ENCODE peak calls at places on chromosomes 2 and 18, in five cellular contexts. One of them, this sample, is unnamed.

GRCh38 chr18:62346327-62347090 is 21.4 kb downstream of the TNFRSF11A start:
- DNase-seq in activated gamma-delta T cell: no peak
- DNase-seq in activated T-cell treated with anti-CD3 and anti-CD28 coated beads for 24 hours: no peak
- DNase-seq in amniotic stem cell: no peak
- DNase-seq in fibroblast of mammary gland: no peak
- DNase-seq in this sample: no peak

GRCh38 chr2:45669109-45669508 is 17.6 kb downstream of the PRKCE start:
- DNase-seq in amniotic stem cell: no peak
- DNase-seq in activated T-cell treated with anti-CD3 and anti-CD28 coated beads for 24 hours: no peak
- DNase-seq in fibroblast of mammary gland: peak
- DNase-seq in activated gamma-delta T cell: no peak
- DNase-seq in this sample: no peak

GRCh38 chr2:188076149-188077056 is 215.3 kb upstream of the GULP1 start:
- DNase-seq in activated gamma-delta T cell: no peak
- DNase-seq in activated T-cell treated with anti-CD3 and anti-CD28 coated beads for 24 hours: no peak
- DNase-seq in amniotic stem cell: no peak
- DNase-seq in fibroblast of mammary gland: no peak
- DNase-seq in this sample: no peak

GRCh38 chr2:101630224-101630949 is 67.1 kb upstream of the MAP4K4 start:
- DNase-seq in activated T-cell treated with anti-CD3 and anti-CD28 coated beads for 24 hours: no peak
- DNase-seq in fibroblast of mammary gland: no peak
- DNase-seq in activated gamma-delta T cell: no peak
- DNase-seq in amniotic stem cell: no peak
- DNase-seq in this sample: no peak

GRCh38 chr2:215189393-215189792 is 51.0 kb upstream of the ABCA12 start:
- DNase-seq in activated T-cell treated with anti-CD3 and anti-CD28 coated beads for 24 hours: no peak
- DNase-seq in activated gamma-delta T cell: no peak
- DNase-seq in amniotic stem cell: no peak
- DNase-seq in fibroblast of mammary gland: no peak
- DNase-seq in this sample: no peak

GRCh38 chr2:37692731-37693130 is 21.3 kb upstream of the CDC42EP3 start:
- DNase-seq in activated gamma-delta T cell: no peak
- DNase-seq in fibroblast of mammary gland: no peak
- DNase-seq in activated T-cell treated with anti-CD3 and anti-CD28 coated beads for 24 hours: no peak
- DNase-seq in amniotic stem cell: no peak
- DNase-seq in this sample: no peak

GRCh38 chr2:159773426-159773825 is 24.6 kb downstream of the CD302 start:
- DNase-seq in activated gamma-delta T cell: no peak
- DNase-seq in fibroblast of mammary gland: peak
- DNase-seq in activated T-cell treated with anti-CD3 and anti-CD28 coated beads for 24 hours: no peak
- DNase-seq in amniotic stem cell: no peak
- DNase-seq in this sample: no peak

GRCh38 chr2:149661844-149662243 is 74.3 kb upstream of the MMADHC start:
- DNase-seq in activated gamma-delta T cell: no peak
- DNase-seq in activated T-cell treated with anti-CD3 and anti-CD28 coated beads for 24 hours: no peak
- DNase-seq in amniotic stem cell: peak
- DNase-seq in fibroblast of mammary gland: peak
- DNase-seq in this sample: peak

GRCh38 chr2:61210332-61210981 is 48.5 kb downstream of the C2orf74 start:
- DNase-seq in activated gamma-delta T cell: no peak
- DNase-seq in fibroblast of mammary gland: peak
- DNase-seq in activated T-cell treated with anti-CD3 and anti-CD28 coated beads for 24 hours: no peak
- DNase-seq in amniotic stem cell: peak
- DNase-seq in this sample: peak

GRCh38 chr18:685438-685837 is 27.0 kb downstream of the ENOSF1 start:
- DNase-seq in fibroblast of mammary gland: no peak
- DNase-seq in activated gamma-delta T cell: no peak
- DNase-seq in activated T-cell treated with anti-CD3 and anti-CD28 coated beads for 24 hours: no peak
- DNase-seq in amniotic stem cell: no peak
- DNase-seq in this sample: no peak

GRCh38 chr2:145931836-145932352 is 1412.0 kb upstream of the ZEB2 start:
- DNase-seq in activated T-cell treated with anti-CD3 and anti-CD28 coated beads for 24 hours: no peak
- DNase-seq in activated gamma-delta T cell: no peak
- DNase-seq in fibroblast of mammary gland: no peak
- DNase-seq in amniotic stem cell: no peak
- DNase-seq in this sample: no peak

GRCh38 chr2:7930800-7931635 is 750.8 kb upstream of the ID2 start:
- DNase-seq in activated gamma-delta T cell: no peak
- DNase-seq in fibroblast of mammary gland: peak
- DNase-seq in amniotic stem cell: no peak
- DNase-seq in activated T-cell treated with anti-CD3 and anti-CD28 coated beads for 24 hours: no peak
- DNase-seq in this sample: no peak

GRCh38 chr18:77124452-77124922 is 8.1 kb downstream of the MBP start:
- DNase-seq in fibroblast of mammary gland: no peak
- DNase-seq in amniotic stem cell: no peak
- DNase-seq in activated T-cell treated with anti-CD3 and anti-CD28 coated beads for 24 hours: no peak
- DNase-seq in activated gamma-delta T cell: peak
- DNase-seq in this sample: no peak

GRCh38 chr2:216842634-216843033 is 17.2 kb downstream of the TNP1 start:
- DNase-seq in fibroblast of mammary gland: peak
- DNase-seq in amniotic stem cell: no peak
- DNase-seq in activated T-cell treated with anti-CD3 and anti-CD28 coated beads for 24 hours: no peak
- DNase-seq in activated gamma-delta T cell: no peak
- DNase-seq in this sample: no peak

GRCh38 chr2:5696351-5696740 is 4.2 kb downstream of the SOX11 start:
- DNase-seq in amniotic stem cell: no peak
- DNase-seq in activated gamma-delta T cell: no peak
- DNase-seq in fibroblast of mammary gland: no peak
- DNase-seq in activated T-cell treated with anti-CD3 and anti-CD28 coated beads for 24 hours: no peak
- DNase-seq in this sample: no peak

GRCh38 chr2:144279165-144279564 is 240.8 kb downstream of the ZEB2 start:
- DNase-seq in fibroblast of mammary gland: no peak
- DNase-seq in activated gamma-delta T cell: no peak
- DNase-seq in activated T-cell treated with anti-CD3 and anti-CD28 coated beads for 24 hours: no peak
- DNase-seq in amniotic stem cell: no peak
- DNase-seq in this sample: no peak

GRCh38 chr2:218983263-218983970 is 1.6 kb downstream of the FEV start:
- DNase-seq in activated T-cell treated with anti-CD3 and anti-CD28 coated beads for 24 hours: no peak
- DNase-seq in fibroblast of mammary gland: no peak
- DNase-seq in amniotic stem cell: no peak
- DNase-seq in activated gamma-delta T cell: no peak
- DNase-seq in this sample: no peak

GRCh38 chr2:219509780-219510511 is 4.3 kb upstream of the ASIC4 start:
- DNase-seq in amniotic stem cell: no peak
- DNase-seq in fibroblast of mammary gland: peak
- DNase-seq in activated gamma-delta T cell: no peak
- DNase-seq in activated T-cell treated with anti-CD3 and anti-CD28 coated beads for 24 hours: peak
- DNase-seq in this sample: no peak

GRCh38 chr2:120148229-120148628 is 75.0 kb downstream of the TMEM185B start:
- DNase-seq in activated T-cell treated with anti-CD3 and anti-CD28 coated beads for 24 hours: no peak
- DNase-seq in fibroblast of mammary gland: no peak
- DNase-seq in amniotic stem cell: no peak
- DNase-seq in activated gamma-delta T cell: no peak
- DNase-seq in this sample: no peak

GRCh38 chr2:230694241-230694640 is 18.4 kb upstream of the CAB39 start:
- DNase-seq in activated T-cell treated with anti-CD3 and anti-CD28 coated beads for 24 hours: no peak
- DNase-seq in activated gamma-delta T cell: no peak
- DNase-seq in amniotic stem cell: no peak
- DNase-seq in fibroblast of mammary gland: no peak
- DNase-seq in this sample: no peak

GRCh38 chr18:5868218-5868904 is 27.0 kb downstream of the TMEM200C start:
- DNase-seq in activated T-cell treated with anti-CD3 and anti-CD28 coated beads for 24 hours: no peak
- DNase-seq in amniotic stem cell: peak
- DNase-seq in fibroblast of mammary gland: peak
- DNase-seq in activated gamma-delta T cell: no peak
- DNase-seq in this sample: peak

GRCh38 chr2:66691199-66691975 is 256.5 kb downstream of the MEIS1 start:
- DNase-seq in activated T-cell treated with anti-CD3 and anti-CD28 coated beads for 24 hours: no peak
- DNase-seq in fibroblast of mammary gland: peak
- DNase-seq in activated gamma-delta T cell: no peak
- DNase-seq in amniotic stem cell: no peak
- DNase-seq in this sample: no peak

GRCh38 chr2:128301501-128301966 is 17.1 kb downstream of the HS6ST1 start:
- DNase-seq in activated gamma-delta T cell: no peak
- DNase-seq in fibroblast of mammary gland: peak
- DNase-seq in amniotic stem cell: peak
- DNase-seq in activated T-cell treated with anti-CD3 and anti-CD28 coated beads for 24 hours: no peak
- DNase-seq in this sample: peak

GRCh38 chr18:30945769-30946168 is 96.8 kb downstream of the DSC3 start:
- DNase-seq in fibroblast of mammary gland: no peak
- DNase-seq in activated T-cell treated with anti-CD3 and anti-CD28 coated beads for 24 hours: no peak
- DNase-seq in amniotic stem cell: no peak
- DNase-seq in activated gamma-delta T cell: no peak
- DNase-seq in this sample: no peak

GRCh38 chr18:76935722-76936337 is 113.5 kb downstream of the ZNF236 start:
- DNase-seq in amniotic stem cell: no peak
- DNase-seq in fibroblast of mammary gland: no peak
- DNase-seq in activated T-cell treated with anti-CD3 and anti-CD28 coated beads for 24 hours: no peak
- DNase-seq in activated gamma-delta T cell: no peak
- DNase-seq in this sample: no peak

GRCh38 chr18:74789078-74789477 is 191.4 kb downstream of the ZNF407 start:
- DNase-seq in activated T-cell treated with anti-CD3 and anti-CD28 coated beads for 24 hours: no peak
- DNase-seq in fibroblast of mammary gland: no peak
- DNase-seq in amniotic stem cell: no peak
- DNase-seq in activated gamma-delta T cell: no peak
- DNase-seq in this sample: no peak

GRCh38 chr2:105804266-105804665 is 59.6 kb downstream of the NCK2 start:
- DNase-seq in activated T-cell treated with anti-CD3 and anti-CD28 coated beads for 24 hours: no peak
- DNase-seq in activated gamma-delta T cell: no peak
- DNase-seq in amniotic stem cell: no peak
- DNase-seq in fibroblast of mammary gland: no peak
- DNase-seq in this sample: no peak

GRCh38 chr2:219557320-219557719 is 13.5 kb downstream of the TMEM198 start:
- DNase-seq in activated T-cell treated with anti-CD3 and anti-CD28 coated beads for 24 hours: no peak
- DNase-seq in fibroblast of mammary gland: no peak
- DNase-seq in amniotic stem cell: no peak
- DNase-seq in activated gamma-delta T cell: no peak
- DNase-seq in this sample: no peak

GRCh38 chr18:24112874-24113615 is 25.8 kb upstream of the CABYR start:
- DNase-seq in amniotic stem cell: no peak
- DNase-seq in fibroblast of mammary gland: peak
- DNase-seq in activated T-cell treated with anti-CD3 and anti-CD28 coated beads for 24 hours: no peak
- DNase-seq in activated gamma-delta T cell: no peak
- DNase-seq in this sample: peak

GRCh38 chr2:226691265-226691664 is 108.4 kb downstream of the IRS1 start:
- DNase-seq in fibroblast of mammary gland: no peak
- DNase-seq in activated T-cell treated with anti-CD3 and anti-CD28 coated beads for 24 hours: no peak
- DNase-seq in activated gamma-delta T cell: no peak
- DNase-seq in amniotic stem cell: no peak
- DNase-seq in this sample: no peak

GRCh38 chr2:152716805-152717241 is 438 bp downstream of the PRPF40A start:
- DNase-seq in activated T-cell treated with anti-CD3 and anti-CD28 coated beads for 24 hours: no peak
- DNase-seq in amniotic stem cell: no peak
- DNase-seq in activated gamma-delta T cell: no peak
- DNase-seq in fibroblast of mammary gland: peak
- DNase-seq in this sample: no peak

GRCh38 chr18:78547817-78548216 is 431.8 kb upstream of the SALL3 start:
- DNase-seq in amniotic stem cell: no peak
- DNase-seq in activated T-cell treated with anti-CD3 and anti-CD28 coated beads for 24 hours: no peak
- DNase-seq in fibroblast of mammary gland: no peak
- DNase-seq in activated gamma-delta T cell: no peak
- DNase-seq in this sample: no peak

GRCh38 chr2:174322139-174322538 is 12.6 kb upstream of the SP9 start:
- DNase-seq in fibroblast of mammary gland: no peak
- DNase-seq in amniotic stem cell: no peak
- DNase-seq in activated T-cell treated with anti-CD3 and anti-CD28 coated beads for 24 hours: no peak
- DNase-seq in activated gamma-delta T cell: no peak
- DNase-seq in this sample: no peak

GRCh38 chr2:225004531-225004930 is 37.7 kb downstream of the DOCK10 start:
- DNase-seq in activated T-cell treated with anti-CD3 and anti-CD28 coated beads for 24 hours: no peak
- DNase-seq in activated gamma-delta T cell: no peak
- DNase-seq in fibroblast of mammary gland: peak
- DNase-seq in amniotic stem cell: no peak
- DNase-seq in this sample: peak

GRCh38 chr2:234490239-234491074 is 6.4 kb downstream of the ARL4C start:
- DNase-seq in fibroblast of mammary gland: no peak
- DNase-seq in activated T-cell treated with anti-CD3 and anti-CD28 coated beads for 24 hours: no peak
- DNase-seq in activated gamma-delta T cell: no peak
- DNase-seq in amniotic stem cell: no peak
- DNase-seq in this sample: no peak

GRCh38 chr2:232539298-232540231 is at the start of gene CHRNG:
- DNase-seq in amniotic stem cell: no peak
- DNase-seq in activated T-cell treated with anti-CD3 and anti-CD28 coated beads for 24 hours: no peak
- DNase-seq in activated gamma-delta T cell: no peak
- DNase-seq in fibroblast of mammary gland: no peak
- DNase-seq in this sample: no peak

GRCh38 chr2:60413069-60413818 is 140.2 kb downstream of the BCL11A start:
- DNase-seq in amniotic stem cell: no peak
- DNase-seq in fibroblast of mammary gland: no peak
- DNase-seq in activated T-cell treated with anti-CD3 and anti-CD28 coated beads for 24 hours: no peak
- DNase-seq in activated gamma-delta T cell: no peak
- DNase-seq in this sample: no peak

GRCh38 chr2:112048887-112049286 is 6.2 kb upstream of the TMEM87B start:
- DNase-seq in fibroblast of mammary gland: peak
- DNase-seq in activated T-cell treated with anti-CD3 and anti-CD28 coated beads for 24 hours: peak
- DNase-seq in activated gamma-delta T cell: no peak
- DNase-seq in amniotic stem cell: no peak
- DNase-seq in this sample: no peak

This sample was measured in skeletal muscle cell.